ENCODE peak calls at places on chromosomes 2 and 18, in eight cellular contexts. G, I, E, S, J, D, C and B are unnamed samples.

GRCh38 chr18:75335511-75335910 is 92.0 kb downstream of the SMIM21 start:
- DNase-seq in S (no peak), G (no peak), J (no peak), E (no peak), C (no peak), I (no peak), D (no peak), B (no peak)

GRCh38 chr2:68466361-68466777 is 725 bp downstream of the FBXO48 start:
- DNase-seq in E (no peak), J (peak), D (no peak), I (peak), C (no peak), G (peak), S (peak), B (peak)

GRCh38 chr2:8642332-8643078 is 39.4 kb upstream of the ID2 start:
- DNase-seq in C (no peak), J (no peak), D (no peak), G (no peak), E (no peak), S (no peak), I (no peak), B (no peak)

GRCh38 chr2:146837857-146838256 is 1007.0 kb upstream of the ACVR2A start:
- DNase-seq in I (no peak), E (no peak), G (no peak), C (no peak), D (no peak), J (no peak), S (no peak), B (no peak)

GRCh38 chr2:232689152-232689910 is 7.8 kb upstream of the GIGYF2 start:
- DNase-seq in E (peak), D (no peak), S (peak), C (no peak), I (peak), J (peak), G (peak), B (no peak)

GRCh38 chr18:49342690-49343089 is 117.8 kb downstream of the DYM start:
- DNase-seq in S (no peak), D (no peak), I (no peak), C (no peak), J (no peak), G (no peak), E (no peak), B (no peak)

GRCh38 chr2:196322963-196323810 is 151.8 kb upstream of the STK17B start:
- DNase-seq in G (peak), S (no peak), I (no peak), E (no peak), D (peak), J (peak), C (no peak), B (no peak)

GRCh38 chr2:215745316-215745715 is 268.0 kb downstream of the MREG start:
- DNase-seq in E (no peak), J (no peak), I (no peak), S (no peak), G (no peak), C (no peak), D (no peak), B (no peak)

GRCh38 chr2:164495491-164496223 is 125.6 kb downstream of the GRB14 start:
- DNase-seq in G (peak), D (no peak), I (peak), C (no peak), J (peak), S (peak), E (no peak), B (no peak)

GRCh38 chr18:62767321-62767720 is 52.0 kb downstream of the PHLPP1 start:
- DNase-seq in E (no peak), G (no peak), S (peak), D (no peak), I (no peak), C (no peak), J (no peak), B (no peak)

GRCh38 chr2:120596990-120597594 is 138.6 kb upstream of the GLI2 start:
- DNase-seq in G (peak), E (no peak), D (no peak), I (peak), S (no peak), C (no peak), J (peak), B (no peak)

GRCh38 chr2:173462908-173463840 is 108.5 kb downstream of the CDCA7 start:
- DNase-seq in G (no peak), C (no peak), I (peak), S (peak), E (no peak), J (no peak), D (no peak), B (no peak)

GRCh38 chr2:207502799-207503198 is 27.0 kb upstream of the CREB1 start:
- DNase-seq in C (no peak), G (no peak), E (no peak), I (no peak), D (no peak), J (no peak), S (no peak), B (no peak)

GRCh38 chr2:144914622-144915230 is 394.8 kb upstream of the ZEB2 start:
- DNase-seq in G (peak), C (no peak), I (no peak), J (peak), D (peak), S (no peak), E (no peak), B (no peak)

GRCh38 chr2:30127016-30127893 is 19.6 kb upstream of the YPEL5 start:
- DNase-seq in I (no peak), D (no peak), C (no peak), G (no peak), E (no peak), S (no peak), J (no peak), B (no peak)

GRCh38 chr2:9895669-9896068 is 52.4 kb downstream of the TAF1B start:
- DNase-seq in S (no peak), C (no peak), E (no peak), G (no peak), J (no peak), I (no peak), D (no peak), B (no peak)

GRCh38 chr2:236855176-236855865 is 230.4 kb upstream of the COPS8 start:
- DNase-seq in S (no peak), G (no peak), J (no peak), E (no peak), C (no peak), I (no peak), D (no peak), B (no peak)

GRCh38 chr2:143575340-143575739 is 446.1 kb downstream of the ARHGAP15 start:
- DNase-seq in E (no peak), J (no peak), I (no peak), D (no peak), G (no peak), S (peak), C (no peak), B (no peak)

GRCh38 chr2:64685430-64685829 is 31.7 kb upstream of the SERTAD2 start:
- DNase-seq in C (no peak), E (no peak), G (no peak), S (no peak), D (no peak), I (no peak), J (no peak), B (no peak)

GRCh38 chr2:59301466-59302402 is 1060.6 kb upstream of the FANCL start:
- DNase-seq in C (peak), S (peak), I (peak), G (peak), E (peak), D (peak), J (peak), B (no peak)

GRCh38 chr2:219536425-219536824 is 7.2 kb downstream of the CHPF start:
- DNase-seq in J (no peak), D (no peak), C (no peak), E (no peak), G (no peak), S (no peak), I (no peak), B (no peak)

GRCh38 chr2:2843969-2844548 is 513.0 kb upstream of the MYT1L start:
- DNase-seq in G (no peak), I (no peak), E (no peak), S (no peak), C (no peak), D (no peak), J (no peak), B (no peak)
- TF ChIP-seq CTCF in G (no peak), I (no peak), E (peak), S (no peak), C (peak), D (no peak), J (peak), B (no peak)

DNA sequence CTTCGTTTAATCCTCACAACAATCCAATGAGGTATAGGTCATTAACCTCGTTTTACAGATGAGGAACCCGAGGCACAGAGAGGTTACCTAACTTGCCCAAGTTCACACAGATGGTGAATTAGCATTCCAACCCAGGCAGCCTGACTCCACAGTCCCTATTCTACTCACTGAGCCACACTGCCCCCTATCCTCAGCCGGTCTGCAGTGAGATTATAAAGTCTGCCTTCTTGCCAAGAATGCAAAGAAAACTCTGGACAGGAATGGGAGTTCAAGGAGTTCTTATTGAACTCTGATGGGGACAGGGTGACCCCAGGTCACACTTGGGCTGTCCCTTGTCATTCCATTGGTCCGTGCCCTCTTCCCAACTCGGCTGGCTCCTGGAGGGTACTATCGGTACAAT is 118.1 kb upstream of the MSH6 start:
- DNase-seq in I (peak), E (no peak), G (no peak), D (no peak), C (no peak), S (peak), J (no peak), B (no peak)
- TF ChIP-seq CTCF in I (no peak), E (no peak), G (no peak), D (no peak), C (no peak), S (no peak), J (peak), B (no peak)

GRCh38 chr2:186455613-186456012 is 30.4 kb upstream of the ZC3H15 start:
- DNase-seq in I (no peak), D (no peak), S (no peak), J (no peak), C (no peak), E (no peak), G (no peak), B (no peak)

GRCh38 chr2:186459009-186459408 is 27.1 kb upstream of the ZC3H15 start:
- DNase-seq in D (no peak), C (no peak), I (no peak), E (no peak), G (no peak), S (no peak), J (peak), B (no peak)

GRCh38 chr2:186456941-186457340 is 29.1 kb upstream of the ZC3H15 start:
- DNase-seq in S (no peak), G (peak), J (peak), C (no peak), I (no peak), D (peak), E (no peak), B (no peak)

GRCh38 chr2:186457908-186458307 is 28.2 kb upstream of the ZC3H15 start:
- DNase-seq in S (no peak), I (no peak), C (no peak), J (no peak), D (no peak), E (no peak), G (no peak), B (no peak)

DNA sequence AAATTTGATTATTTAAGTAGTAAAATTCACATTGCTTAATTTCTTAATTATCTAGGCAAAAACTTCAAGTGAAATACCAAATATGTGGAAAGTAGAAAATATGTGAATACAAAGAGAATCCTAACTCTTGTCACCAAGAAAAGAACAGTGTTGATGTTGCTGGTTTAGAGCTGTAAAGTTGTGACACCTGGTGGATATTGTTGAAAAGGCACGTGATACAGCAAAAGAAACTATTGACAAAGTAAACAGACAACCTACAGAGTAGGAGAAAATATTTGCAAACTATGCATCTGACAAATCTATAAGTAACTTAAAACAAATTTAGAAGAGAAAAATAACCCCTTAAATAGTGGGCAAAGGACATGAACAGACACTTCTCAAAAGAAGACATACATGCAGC is 25.6 kb upstream of the ZC3H15 start:
- DNase-seq in E (no peak), I (peak), G (no peak), C (no peak), J (no peak), S (peak), D (no peak), B (no peak)
- TF ChIP-seq CTCF in E (peak), I (no peak), G (peak), C (peak), J (peak), S (peak), D (peak), B (no peak)

DNA sequence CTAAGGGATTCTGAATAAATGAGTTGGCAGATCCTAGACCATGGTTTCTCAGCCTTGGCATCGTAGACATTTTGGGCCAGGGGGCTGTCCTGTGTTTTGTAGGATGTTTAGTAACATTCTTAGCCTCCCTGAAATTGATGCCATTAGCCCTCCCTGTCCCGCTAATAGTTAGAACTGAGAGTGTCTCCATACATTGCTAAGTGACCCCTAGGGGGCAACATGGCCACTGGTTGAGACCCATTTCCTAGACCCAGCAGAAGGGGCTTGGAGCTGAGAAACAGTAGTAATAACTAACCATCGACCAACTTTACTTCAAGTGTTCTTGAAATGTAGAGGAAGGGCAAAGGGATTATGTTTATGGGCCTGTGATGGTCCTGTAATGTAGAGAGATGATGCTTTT is 40.8 kb downstream of the KCMF1 start:
- DNase-seq in I (no peak), D (no peak), J (no peak), G (no peak), C (no peak), E (no peak), S (no peak), B (no peak)
- TF ChIP-seq CTCF in I (no peak), D (no peak), J (peak), G (no peak), C (peak), E (no peak), S (peak), B (no peak)

GRCh38 chr2:128467321-128467901 is 148.7 kb upstream of the HS6ST1 start:
- DNase-seq in D (no peak), I (no peak), C (no peak), G (no peak), S (no peak), E (peak), J (no peak), B (peak)

GRCh38 chr2:128468186-128468585 is 149.5 kb upstream of the HS6ST1 start:
- DNase-seq in G (no peak), S (no peak), D (no peak), J (no peak), I (no peak), E (peak), C (no peak), B (peak)

GRCh38 chr2:128466377-128467175 is 147.9 kb upstream of the HS6ST1 start:
- DNase-seq in S (no peak), D (no peak), J (no peak), G (no peak), C (no peak), E (peak), I (no peak), B (peak)

GRCh38 chr2:128469875-128470274 is 151.2 kb upstream of the HS6ST1 start:
- DNase-seq in E (peak), C (no peak), I (no peak), D (no peak), G (no peak), S (no peak), J (no peak), B (peak)

GRCh38 chr2:128469203-128469602 is 150.5 kb upstream of the HS6ST1 start:
- DNase-seq in J (no peak), C (no peak), S (no peak), G (no peak), D (no peak), E (peak), I (no peak), B (peak)
- TF ChIP-seq CTCF in J (peak), C (peak), S (peak), G (peak), D (peak), E (peak), I (no peak), B (no peak)

GRCh38 chr2:157572725-157573124 is 55.9 kb downstream of the ACVR1C start:
- DNase-seq in J (no peak), C (no peak), D (no peak), S (peak), E (no peak), G (no peak), I (no peak), B (no peak)
- TF ChIP-seq CTCF in J (peak), C (peak), D (no peak), S (peak), E (peak), G (peak), I (no peak), B (peak)

GRCh38 chr2:169732583-169733358 is 861 bp upstream of the KLHL23 start:
- DNase-seq in J (no peak), D (no peak), E (no peak), I (no peak), G (no peak), C (no peak), S (no peak), B (no peak)
- TF ChIP-seq CTCF in J (no peak), D (no peak), E (no peak), I (no peak), G (no peak), C (no peak), S (no peak), B (no peak)

DNA sequence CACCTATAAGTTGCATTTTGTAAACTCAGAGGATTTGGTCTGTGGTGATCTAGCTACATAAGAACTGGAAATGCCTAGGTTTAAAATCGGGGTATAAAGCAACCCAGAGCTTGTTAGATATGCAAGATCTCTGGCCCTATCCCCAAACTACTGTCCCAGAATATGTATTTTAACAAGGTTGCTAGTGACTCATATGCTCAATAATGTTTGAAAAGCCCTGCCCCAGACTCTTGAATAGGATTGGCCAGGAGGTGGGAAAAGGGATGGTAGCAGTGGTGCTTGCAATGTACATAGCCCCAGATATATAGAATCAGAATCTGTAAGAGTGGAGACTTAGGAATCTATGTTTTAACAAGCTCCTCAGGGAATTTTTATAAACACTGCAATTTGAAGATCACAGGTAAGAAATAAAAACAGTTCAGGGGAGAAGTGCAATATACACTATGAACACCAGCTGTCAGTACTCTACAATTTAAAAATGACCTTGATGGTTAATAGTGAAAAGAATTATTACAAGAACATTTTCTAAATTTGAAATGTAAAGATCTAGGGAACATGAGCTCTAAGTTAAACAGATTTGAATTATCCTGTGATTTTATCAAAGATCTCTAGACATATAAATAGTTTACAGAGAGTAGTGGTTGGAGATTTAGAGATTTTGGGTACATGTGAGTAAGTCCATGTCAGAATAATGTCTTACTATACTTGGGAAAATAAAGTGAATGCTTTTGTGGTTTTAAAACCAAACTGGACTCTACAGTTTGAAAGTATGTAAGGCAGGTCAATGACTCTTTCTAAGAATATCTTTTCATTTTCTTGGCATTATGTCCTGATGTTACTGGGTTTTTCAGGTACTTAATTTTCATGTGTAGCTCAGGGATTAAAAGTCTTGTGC is 7.7 kb upstream of the MMADHC start:
- DNase-seq in D (no peak), S (no peak), E (no peak), G (no peak), J (peak), C (no peak), I (no peak), B (no peak)
- TF ChIP-seq CTCF in D (peak), S (no peak), E (peak), G (peak), J (peak), C (peak), I (no peak), B (no peak)